ENCODE peak calls at places on chromosome 18, in ten cellular contexts. P is posterior cingulate gyrus; Q is stimulated activated CD4-positive, alpha-beta T cell treated with anti-CD3 and anti-CD28 coated beads, Interleukin-2, amount 100 ng/mL, for 4 hours; X is left lobe of liver; T is activated naive CD8-positive, alpha-beta T cell treated with anti-CD3 and anti-CD28 coated beads, Interleukin-2, amount 50 U/mL, for 16 hours; N is progenitor cell of endocrine pancreas; J is AG08395; D is iPS-NIHi11; I is BE2C; K is HuH-7. G is an unnamed sample.

GRCh38 chr18:63095768-63096167 is 223.8 kb downstream of the BCL2 start:
- DNase-seq in T (no peak), P (no peak), J (no peak), Q (no peak), N (no peak), X (no peak), K (no peak), I (no peak), D (no peak), G (no peak)

GRCh38 chr18:41873730-41874129 is 81.3 kb upstream of the PIK3C3 start:
- DNase-seq in T (no peak), I (no peak), D (no peak), Q (no peak), X (no peak), N (no peak), K (no peak), J (no peak), P (no peak), G (no peak)

GRCh38 chr18:63603772-63604171 is 16.6 kb downstream of the SERPINB13 start:
- DNase-seq in K (no peak), T (no peak), D (no peak), I (no peak), Q (no peak), J (peak; percentile 33), P (no peak), X (no peak), N (no peak), G (peak; percentile 36)

GRCh38 chr18:14189858-14190257 is 57.6 kb upstream of the ZNF519 start:
- DNase-seq in T (no peak), J (no peak), I (no peak), X (no peak), P (no peak), K (no peak), Q (no peak), N (no peak), D (no peak), G (peak; percentile 82)

GRCh38 chr18:79510731-79511141 is 115.0 kb downstream of the NFATC1 start:
- DNase-seq in Q (no peak), I (no peak), K (no peak), P (no peak), J (no peak), T (no peak), D (no peak), X (peak; percentile 28), N (no peak), G (no peak)

GRCh38 chr18:66874812-66875474 is 271.1 kb upstream of the CDH19 start:
- DNase-seq in T (no peak), D (no peak), J (no peak), Q (no peak), N (no peak), P (no peak), X (no peak), K (no peak), I (no peak), G (no peak)

GRCh38 chr18:2994603-2995432 is 18.1 kb downstream of the LPIN2 start:
- DNase-seq in P (no peak), D (peak; percentile 20), T (no peak), N (no peak), J (no peak), I (peak; percentile 27), K (no peak), X (no peak), Q (peak; percentile 61), G (no peak)

GRCh38 chr18:23356915-23357421 is 96.1 kb upstream of the RIOK3 start:
- DNase-seq in Q (no peak), K (peak; percentile 22), D (no peak), P (no peak), T (no peak), I (no peak), X (no peak), N (no peak), J (no peak), G (peak; percentile 46)

GRCh38 chr18:12990128-12990485 is 1.1 kb upstream of the CEP192 start:
- DNase-seq in I (no peak), D (no peak), N (no peak), P (no peak), X (no peak), K (no peak), Q (peak; percentile 20), T (no peak), J (no peak), G (no peak)

GRCh38 chr18:41906528-41907256 is 48.3 kb upstream of the PIK3C3 start:
- DNase-seq in K (peak; percentile 3), D (peak; percentile 58), X (no peak), T (no peak), I (no peak), P (no peak), Q (no peak), N (no peak), J (peak; percentile 54), G (peak; percentile 32)

GRCh38 chr18:23918395-23919032 is 96.0 kb upstream of the TTC39C start:
- DNase-seq in T (peak; percentile 72), Q (peak; percentile 69), D (peak; percentile 76), N (peak; percentile 68), J (peak; percentile 56), P (peak; percentile 89), K (peak; percentile 37), X (peak; percentile 67), I (peak; percentile 69), G (peak; percentile 83)

GRCh38 chr18:8893221-8893620 is 187.9 kb downstream of the MTCL1 start:
- DNase-seq in J (no peak), P (no peak), K (no peak), I (no peak), T (no peak), Q (no peak), N (no peak), X (no peak), D (no peak), G (no peak)

GRCh38 chr18:74282359-74283254 is 9.2 kb downstream of the CYB5A start:
- DNase-seq in P (no peak), N (no peak), T (no peak), X (peak; percentile 71), D (peak; percentile 45), K (no peak), J (no peak), Q (no peak), I (peak; percentile 40), G (no peak)

GRCh38 chr18:39350916-39351315 is 1785.3 kb upstream of the CELF4 start:
- DNase-seq in D (no peak), N (no peak), X (no peak), K (no peak), Q (no peak), P (no peak), T (no peak), J (no peak), I (no peak), G (no peak)

GRCh38 chr18:70335892-70336726 is 47.3 kb downstream of the SOCS6 start:
- DNase-seq in K (no peak), Q (no peak), P (no peak), J (no peak), X (no peak), D (no peak), N (no peak), T (no peak), I (no peak), G (no peak)

GRCh38 chr18:49563130-49563540 is 1.3 kb downstream of the LIPG start:
- DNase-seq in I (no peak), D (no peak), P (no peak), T (no peak), N (no peak), K (no peak), X (no peak), J (no peak), Q (no peak), G (peak; percentile 39)

GRCh38 chr18:2855560-2856350 is 8.9 kb downstream of the EMILIN2 start:
- DNase-seq in I (no peak), T (no peak), X (peak; percentile 32), P (no peak), K (peak; percentile 40), D (no peak), J (no peak), Q (no peak), N (no peak), G (no peak)

GRCh38 chr18:36516258-36516657 is 218.7 kb downstream of the FHOD3 start:
- DNase-seq in N (no peak), D (no peak), K (no peak), Q (no peak), P (no peak), I (no peak), J (no peak), X (no peak), T (no peak), G (no peak)

GRCh38 chr18:58226476-58226875 is 182.4 kb downstream of the NEDD4L start:
- DNase-seq in I (peak; percentile 4), N (no peak), K (no peak), Q (no peak), T (no peak), J (no peak), D (no peak), P (no peak), X (no peak), G (no peak)

GRCh38 chr18:54606835-54607212 is 15.8 kb downstream of the DYNAP start:
- DNase-seq in K (no peak), J (no peak), I (no peak), P (no peak), X (no peak), T (no peak), Q (no peak), N (no peak), D (no peak), G (no peak)

GRCh38 chr18:79730804-79731203 is 51.2 kb downstream of the CTDP1 start:
- DNase-seq in K (no peak), I (no peak), N (no peak), T (no peak), X (no peak), D (no peak), P (no peak), Q (no peak), J (no peak), G (no peak)

GRCh38 chr18:25898965-25899364 is 191.4 kb downstream of the SS18 start:
- DNase-seq in D (no peak), P (no peak), I (peak; percentile 6), Q (no peak), T (no peak), X (no peak), K (no peak), N (no peak), J (no peak), G (no peak)

GRCh38 chr18:80145191-80145799 is 36.2 kb downstream of the ADNP2 start:
- DNase-seq in T (no peak), P (no peak), X (no peak), K (no peak), N (no peak), D (no peak), I (no peak), Q (no peak), J (no peak), G (no peak)

GRCh38 chr18:61946449-61946848 is 53.6 kb upstream of the RNF152 start:
- DNase-seq in P (no peak), N (no peak), T (no peak), I (no peak), Q (no peak), X (no peak), K (no peak), J (peak; percentile 40), D (no peak), G (peak; percentile 49)

GRCh38 chr18:6294119-6294784 is 120.5 kb downstream of the L3MBTL4 start:
- DNase-seq in J (no peak), D (no peak), I (no peak), X (no peak), K (no peak), N (no peak), T (no peak), P (no peak), Q (no peak), G (no peak)

GRCh38 chr18:49616618-49617328 is 54.9 kb downstream of the LIPG start:
- DNase-seq in J (no peak), X (no peak), D (no peak), Q (no peak), P (no peak), I (no peak), T (no peak), K (no peak), N (no peak), G (no peak)

GRCh38 chr18:2254977-2255376 is 316.3 kb downstream of the METTL4 start:
- DNase-seq in J (no peak), D (no peak), K (no peak), P (no peak), Q (no peak), X (no peak), I (no peak), N (no peak), T (no peak), G (no peak)

GRCh38 chr18:64148988-64149387 is at the start of gene LINC00305:
- DNase-seq in X (no peak), D (no peak), Q (no peak), P (no peak), I (no peak), N (no peak), K (no peak), J (no peak), T (no peak), G (no peak)

G was measured in foreskin fibroblast.